ENCODE peak calls at places on chromosomes 13 and 19, in ten cellular contexts. S, E, U, J, L, Q, H, C, Z and B are unnamed samples.

GRCh38 chr13:98068511-98068910 is 74.4 kb upstream of the FARP1 start:
- DNase-seq in S (no peak), E (no peak), U (no peak), J (no peak), L (no peak), Q (no peak), H (no peak), C (no peak), Z (no peak), B (no peak)

GRCh38 chr19:3505598-3506383 is at the start of gene FZR1:
- DNase-seq in S (peak), E (peak), U (peak), J (peak), L (peak), Q (peak), H (peak), C (peak), Z (peak), B (peak)

GRCh38 chr19:2289714-2290435 is 7.9 kb upstream of the PEAK3 start:
- DNase-seq in S (peak), E (peak), U (peak), J (peak), L (no peak), Q (peak), H (no peak), C (no peak), Z (no peak), B (peak)

GRCh38 chr19:3516675-3517207 is 10.6 kb downstream of the FZR1 start:
- DNase-seq in S (no peak), E (peak), U (no peak), J (peak), L (no peak), Q (peak), H (no peak), C (peak), Z (peak), B (peak)

GRCh38 chr19:19545128-19545591 is 7.1 kb downstream of the CILP2 start:
- DNase-seq in S (no peak), E (no peak), U (no peak), J (no peak), L (no peak), Q (no peak), H (no peak), C (no peak), Z (no peak), B (no peak)

GRCh38 chr13:38636756-38637155 is 50.1 kb upstream of the FREM2 start:
- DNase-seq in S (peak), E (no peak), U (peak), J (no peak), L (no peak), Q (no peak), H (no peak), C (no peak), Z (peak), B (no peak)

GRCh38 chr19:19602136-19602712 is 16.3 kb downstream of the PBX4 start:
- DNase-seq in S (no peak), E (no peak), U (no peak), J (no peak), L (no peak), Q (no peak), H (no peak), C (no peak), Z (no peak), B (no peak)

GRCh38 chr19:18386543-18387251 is 739 bp downstream of the GDF15 start:
- DNase-seq in S (no peak), E (no peak), U (no peak), J (no peak), L (no peak), Q (no peak), H (no peak), C (peak), Z (no peak), B (no peak)

GRCh38 chr19:2039082-2039958 is 11.7 kb downstream of the MKNK2 start:
- DNase-seq in S (peak), E (no peak), U (no peak), J (no peak), L (no peak), Q (no peak), H (no peak), C (no peak), Z (no peak), B (no peak)

GRCh38 chr19:33674575-33675367 is 53.0 kb downstream of the CHST8 start:
- DNase-seq in S (no peak), E (no peak), U (no peak), J (no peak), L (no peak), Q (no peak), H (no peak), C (no peak), Z (no peak), B (no peak)

GRCh38 chr13:30559274-30559673 is 58.4 kb upstream of the USPL1 start:
- DNase-seq in S (no peak), E (no peak), U (no peak), J (no peak), L (no peak), Q (no peak), H (no peak), C (no peak), Z (no peak), B (no peak)

GRCh38 chr13:26590379-26590778 is 32.9 kb downstream of the WASF3 start:
- DNase-seq in S (no peak), E (no peak), U (no peak), J (no peak), L (no peak), Q (no peak), H (no peak), C (no peak), Z (no peak), B (no peak)

GRCh38 chr19:47608908-47609879 is at the start of gene BICRA:
- DNase-seq in S (peak), E (peak), U (peak), J (peak), L (peak), Q (peak), H (no peak), C (peak), Z (peak), B (peak)

GRCh38 chr13:22744688-22745452 is 435.9 kb upstream of the SGCG start:
- DNase-seq in S (no peak), E (no peak), U (no peak), J (no peak), L (no peak), Q (no peak), H (no peak), C (no peak), Z (no peak), B (no peak)